ENCODE peak calls at places on chromosomes 13 and 19, in four cellular contexts. Q is HepG2, M is H1, Y is K562. N is an unnamed sample.

GRCh38 chr13:67466569-67466968 is 236.4 kb upstream of the PCDH9 start:
- DNase-seq in Y (no peak), M (no peak), Q (no peak), N (no peak)

GRCh38 chr13:20495087-20496023 is 30.3 kb downstream of the CRYL1 start:
- DNase-seq in M (peak; percentile 68), Y (peak; percentile 52), Q (peak; percentile 66), N (peak; percentile 76)

GRCh38 chr19:38024991-38025716 is 118.1 kb downstream of the SIPA1L3 start:
- DNase-seq in Y (peak; percentile 49), Q (no peak), M (no peak), N (no peak)

GRCh38 chr19:3358392-3358918 is 7.9 kb upstream of the NFIC start:
- DNase-seq in Y (peak; percentile 70), M (no peak), Q (no peak), N (no peak)

GRCh38 chr13:76937416-76937815 is 10.9 kb upstream of the ACOD1 start:
- DNase-seq in M (no peak), Q (no peak), Y (no peak), N (peak; percentile 86)

GRCh38 chr19:28465317-28466086 is 747.4 kb downstream of the UQCRFS1 start:
- DNase-seq in Q (no peak), Y (no peak), M (no peak), N (no peak)

GRCh38 chr13:37481005-37481857 is 117.3 kb downstream of the POSTN start:
- DNase-seq in Y (no peak), M (no peak), Q (no peak), N (no peak)

GRCh38 chr19:39145180-39145953 is 19.8 kb downstream of the PAK4 start:
- DNase-seq in M (no peak), Y (no peak), Q (peak; percentile 86), N (no peak)

GRCh38 chr19:4539169-4539696 is 603 bp downstream of the LRG1 start:
- DNase-seq in Q (no peak), Y (no peak), M (no peak), N (no peak)

GRCh38 chr19:48470281-48470680 is 1.1 kb downstream of the CYTH2 start:
- DNase-seq in M (no peak), Q (no peak), Y (no peak), N (no peak)
- TF ChIP-seq JUN in M (no peak), Q (no peak), Y (no peak), N (no peak)

GRCh38 chr19:292951-293350 is 1.7 kb upstream of the PLPP2 start:
- DNase-seq in Y (no peak), M (no peak), Q (no peak), N (no peak)

GRCh38 chr19:289651-290538 is 1.3 kb downstream of the PLPP2 start:
- DNase-seq in M (peak; percentile 76), Q (peak; percentile 42), Y (peak; percentile 43), N (peak; percentile 35)

GRCh38 chr19:290539-291521 is at the start of gene PLPP2:
- DNase-seq in Y (peak; percentile 63), Q (no peak), M (peak; percentile 91), N (no peak)

GRCh38 chr19:292281-292884 is 1.2 kb upstream of the PLPP2 start:
- DNase-seq in Y (peak; percentile 4), M (no peak), Q (no peak), N (no peak)

DNA sequence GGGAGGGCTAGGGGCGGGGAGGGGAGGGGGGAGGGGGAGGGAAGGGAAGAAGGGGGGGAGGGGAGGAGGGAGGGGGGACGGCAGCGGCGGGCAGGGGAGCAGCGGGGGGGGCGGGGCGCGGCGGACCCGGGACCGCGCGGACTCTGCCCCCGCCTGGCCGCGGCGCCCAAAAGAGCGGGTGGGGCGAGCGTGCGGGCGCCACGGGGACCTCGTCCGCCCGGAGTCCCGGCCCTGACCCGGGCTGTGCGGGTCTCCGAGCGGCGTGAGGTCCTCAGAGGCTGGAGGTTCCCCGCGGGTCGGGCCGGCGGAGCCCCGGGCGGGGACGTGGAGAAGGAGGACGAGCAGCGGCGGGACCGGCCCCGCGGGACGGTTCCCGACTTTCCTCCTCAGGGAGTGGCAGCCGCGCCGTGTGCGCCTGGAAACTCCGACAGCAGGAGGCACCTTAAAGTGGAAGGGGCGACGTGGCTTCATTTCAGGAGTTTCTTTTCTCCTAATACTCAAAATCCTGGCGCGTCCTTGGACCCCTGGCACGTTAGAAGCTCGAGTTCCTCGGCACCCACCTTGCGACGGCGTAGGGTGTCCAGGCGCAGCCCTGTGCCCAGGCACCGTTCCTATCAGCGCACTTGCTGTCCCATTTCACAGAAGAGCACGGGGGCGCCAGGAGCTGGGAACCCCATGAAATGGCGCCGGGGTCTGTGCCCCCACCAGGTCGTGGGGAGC is 518 bp upstream of the PLPP2 start:
- DNase-seq in Q (no peak), Y (peak; percentile 79), M (no peak), N (no peak)
- TF ChIP-seq EZH2 in Q (no peak), Y (no peak), M (no peak), N (peak; percentile 73)

DNA sequence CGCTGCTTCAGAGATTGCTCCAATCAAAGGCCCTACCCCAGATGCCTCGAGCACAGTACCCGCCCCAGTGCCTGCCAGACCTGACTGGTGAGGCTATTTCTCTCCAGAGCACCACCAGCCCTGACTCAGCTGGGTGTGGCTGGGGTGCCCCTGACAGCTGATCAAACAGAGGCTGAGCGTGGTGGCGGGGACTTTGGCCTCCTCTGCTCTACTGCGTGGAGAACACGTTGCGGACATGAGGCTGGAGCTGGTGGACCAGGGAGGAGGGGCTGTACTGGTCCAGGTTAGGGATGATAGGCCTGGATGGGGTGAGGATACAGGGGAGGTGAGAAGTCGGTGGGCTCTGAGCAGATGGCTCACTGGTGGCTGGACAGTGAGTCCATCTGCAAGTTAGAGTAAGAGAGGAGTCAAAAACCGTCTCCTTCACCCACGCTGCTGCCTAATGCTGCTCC is 3.5 kb upstream of the DOCK6 start:
- DNase-seq in Q (peak; percentile 93), M (no peak), Y (peak; percentile 23), N (no peak)
- TF ChIP-seq POLR2A in Q (no peak), M (no peak), Y (no peak), N (no peak)

DNA sequence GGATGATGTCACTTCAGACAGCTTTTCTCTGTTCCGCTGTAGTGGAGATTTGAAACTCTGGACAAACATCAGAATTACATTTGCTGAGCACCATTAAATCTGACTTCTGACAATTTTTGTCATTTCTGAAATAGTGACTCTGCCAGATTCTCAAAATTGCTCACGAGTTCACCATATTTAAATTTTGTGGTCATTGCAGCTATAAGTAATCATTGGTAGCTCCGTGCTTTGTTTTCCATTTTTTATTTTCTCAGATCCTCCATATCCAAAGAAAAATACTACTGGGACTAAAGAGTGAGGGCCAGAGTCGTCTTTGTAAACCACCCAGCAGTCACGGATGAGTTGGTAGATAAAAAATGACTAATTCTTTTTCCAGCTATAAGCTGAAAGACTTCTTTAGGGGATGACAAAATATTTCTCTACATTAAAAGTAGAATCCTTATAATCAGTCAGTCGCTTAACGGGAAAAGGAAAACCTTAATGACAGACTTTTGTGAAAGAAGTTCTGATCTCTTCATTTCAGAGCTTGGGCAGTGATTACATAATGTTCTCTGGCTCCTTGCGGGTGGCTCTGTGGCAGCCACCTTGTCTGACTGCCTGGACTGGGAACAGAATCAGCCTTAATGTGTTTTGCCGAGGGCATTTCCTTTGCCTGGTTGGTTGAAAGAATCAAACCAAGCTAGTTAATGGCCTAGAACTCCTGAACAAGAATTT is 2.3 kb downstream of the ITM2B start:
- DNase-seq in Y (no peak), Q (no peak), M (no peak), N (peak; percentile 61)
- TF ChIP-seq JUN in Y (no peak), Q (no peak), M (no peak), N (no peak)

DNA sequence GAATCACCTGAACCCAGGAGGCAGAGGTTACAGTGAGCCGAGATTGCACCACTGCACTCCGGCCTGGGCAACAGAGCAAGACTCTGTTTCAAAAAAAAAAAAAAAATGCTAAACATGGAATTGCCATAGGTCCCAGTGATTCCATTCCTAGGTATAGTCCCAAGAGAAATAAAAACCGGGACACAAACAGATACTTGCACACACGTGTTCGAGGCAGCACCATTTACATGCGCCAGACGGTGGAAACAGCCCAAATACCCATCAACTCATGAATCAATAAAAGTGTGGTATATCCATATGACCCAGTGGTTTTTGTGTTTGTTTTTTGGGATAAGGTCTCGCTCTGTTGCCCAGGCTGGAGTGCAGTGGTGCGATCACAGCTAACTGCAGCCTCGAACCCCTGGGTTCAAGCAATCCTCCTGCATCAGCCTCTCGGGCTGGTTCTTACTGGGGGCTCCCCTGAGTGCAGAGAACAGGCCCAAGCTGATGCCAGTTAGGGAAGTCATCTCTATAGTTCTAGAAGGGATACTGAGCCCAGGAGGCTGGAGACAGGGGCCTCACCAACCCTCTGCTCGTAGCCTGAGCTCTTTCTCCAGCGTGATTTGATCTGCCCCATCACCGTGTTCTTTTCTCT is 8.5 kb downstream of the KLF2 start:
- DNase-seq in M (no peak), Q (no peak), Y (no peak), N (no peak)
- TF ChIP-seq EZH2 in M (no peak), Q (no peak), Y (no peak), N (no peak)

N was measured in endothelial cell of umbilical vein.